ENCODE peak calls at places on chromosomes 13 and 19, in four cellular contexts. Y is AG10803, X is heart right ventricle, O is PC-3. G is an unnamed sample.

GRCh38 chr19:35377656-35378055 is 6.8 kb downstream of the GPR42 start:
- DNase-seq in Y (no peak), X (no peak), O (no peak), G (no peak)

GRCh38 chr13:78015782-78016181 is 97.2 kb upstream of the EDNRB start:
- DNase-seq in O (no peak), Y (no peak), X (no peak), G (no peak)

GRCh38 chr19:41619018-41619571 is 7.8 kb downstream of the CEACAM4 start:
- DNase-seq in Y (no peak), X (no peak), O (no peak), G (no peak)

GRCh38 chr13:105817011-105817410 is 718.5 kb downstream of the EFNB2 start:
- DNase-seq in O (peak), Y (no peak), X (no peak), G (no peak)

GRCh38 chr13:107020393-107020792 is 452.5 kb upstream of the ARGLU1 start:
- DNase-seq in O (no peak), Y (no peak), X (no peak), G (no peak)

GRCh38 chr19:14556662-14557188 is 15.1 kb downstream of the NDUFB7 start:
- DNase-seq in O (peak), Y (peak), X (peak), G (peak)

GRCh38 chr19:48784527-48784926 is 26.3 kb downstream of the BCAT2 start:
- DNase-seq in Y (peak), O (peak), X (no peak), G (no peak)

GRCh38 chr13:107035778-107036177 is 467.8 kb upstream of the ARGLU1 start:
- DNase-seq in X (no peak), O (no peak), Y (peak), G (no peak)

GRCh38 chr19:18304496-18305312 is 18.2 kb downstream of the LSM4 start:
- DNase-seq in X (peak), O (peak), Y (peak), G (no peak)

GRCh38 chr13:99434258-99434788 is 66.9 kb upstream of the TM9SF2 start:
- DNase-seq in O (no peak), Y (no peak), X (no peak), G (no peak)

GRCh38 chr13:96963786-96964475 is 30.3 kb downstream of the OXGR1 start:
- DNase-seq in X (no peak), O (peak), Y (no peak), G (peak)

GRCh38 chr13:96960379-96960778 is 33.9 kb downstream of the OXGR1 start:
- DNase-seq in O (no peak), X (no peak), Y (no peak), G (no peak)

GRCh38 chr13:96952592-96952991 is 41.7 kb downstream of the OXGR1 start:
- DNase-seq in Y (no peak), X (no peak), O (no peak), G (no peak)

DNA sequence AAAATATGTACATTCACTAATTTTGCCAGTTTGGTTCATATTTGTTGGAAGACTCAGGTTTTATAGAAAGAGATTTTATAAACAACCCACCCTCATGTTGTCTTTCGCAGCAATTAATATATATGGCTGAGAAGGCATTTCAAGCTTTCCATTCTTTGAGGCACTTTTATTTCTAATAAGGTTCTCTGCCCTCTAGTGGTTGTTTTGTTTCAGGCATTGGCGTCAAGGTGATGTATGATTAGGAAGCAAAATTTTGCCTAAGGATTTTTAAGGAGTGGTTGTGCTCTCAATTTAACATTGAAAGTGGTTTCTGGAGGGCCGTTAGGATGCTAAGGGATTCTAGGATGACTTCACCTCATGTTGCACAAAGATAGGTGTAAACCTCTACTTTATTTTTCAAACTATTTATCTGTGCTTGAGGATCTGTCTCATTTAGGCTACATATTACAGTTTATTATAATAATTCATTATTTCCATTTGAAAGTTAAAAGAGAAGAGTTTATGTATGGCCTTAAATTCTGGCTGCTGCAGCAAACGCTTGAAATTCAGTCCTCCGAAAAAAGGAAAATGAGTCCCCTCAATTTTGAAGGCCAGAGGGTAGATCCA is 35.9 kb downstream of the OXGR1 start:
- DNase-seq in O (peak), X (no peak), Y (peak), G (peak)
- TF ChIP-seq CTCF in O (peak), X (peak), Y (peak), G (peak)

GRCh38 chr13:47459512-47459911 is 541.6 kb downstream of the SUCLA2 start:
- DNase-seq in Y (peak), O (peak), X (no peak), G (peak)
- TF ChIP-seq CTCF in Y (peak), O (peak), X (no peak), G (no peak)

DNA sequence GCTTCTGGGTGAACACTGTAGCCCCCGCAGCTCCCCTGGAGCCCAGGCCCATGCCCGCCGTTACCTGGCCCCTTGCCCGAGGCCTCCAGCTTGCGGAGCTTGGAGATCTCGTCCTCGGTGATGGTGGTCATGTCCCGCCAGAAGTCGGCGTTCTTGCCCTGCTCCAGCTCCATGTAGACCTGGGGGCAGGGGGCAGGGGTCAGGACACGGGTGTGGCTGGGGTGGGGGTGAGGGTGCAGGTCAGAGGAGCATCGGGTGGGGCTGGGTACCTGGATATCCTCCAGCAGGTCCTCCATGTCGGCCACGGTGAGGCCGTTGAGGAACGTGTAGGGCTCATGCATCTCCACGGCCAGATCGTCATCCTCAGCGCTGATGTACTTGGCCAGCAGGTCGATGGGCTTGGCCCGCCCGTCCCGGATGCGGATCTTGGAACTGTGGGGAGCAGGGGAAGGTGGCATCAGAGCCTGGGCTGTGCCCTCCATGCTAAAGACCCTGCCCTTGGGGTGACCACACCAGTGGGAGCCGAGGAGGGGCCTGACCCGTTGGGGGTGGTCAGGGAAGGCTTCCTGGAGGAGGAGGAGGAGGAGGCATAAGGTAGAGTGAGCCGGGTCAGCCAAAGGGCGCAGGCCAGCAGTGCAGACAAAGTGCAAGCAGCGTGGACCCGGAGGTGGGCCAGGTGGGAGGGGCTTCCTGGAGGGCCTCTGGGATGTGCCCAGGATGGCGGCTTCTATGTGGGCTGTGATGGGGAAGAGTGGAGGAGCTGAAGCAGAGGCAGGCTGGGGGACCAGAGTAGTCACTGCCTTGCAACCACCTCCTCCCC is 7.6 kb downstream of the CACTIN start:
- DNase-seq in Y (no peak), X (peak), O (no peak), G (no peak)
- TF ChIP-seq CTCF in Y (no peak), X (no peak), O (peak), G (no peak)

DNA sequence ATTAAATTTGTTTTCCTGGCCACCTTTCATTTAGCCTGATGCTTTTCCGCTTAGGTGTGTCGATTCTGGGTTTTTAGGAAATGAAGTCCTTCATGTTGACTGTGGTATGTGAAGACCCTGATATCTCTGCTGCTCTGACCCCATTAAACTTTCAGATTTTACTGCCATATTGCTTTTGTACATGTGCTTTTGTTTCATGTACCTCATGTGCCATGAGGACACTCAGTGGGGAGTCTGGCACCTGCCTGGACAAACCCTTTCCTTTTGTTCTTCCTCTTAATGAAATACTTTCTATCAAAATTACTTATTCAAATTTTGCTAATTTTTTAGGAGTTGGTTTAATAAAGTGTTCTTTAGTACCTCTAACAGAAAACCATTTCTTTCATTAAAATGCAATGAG is 774.8 kb downstream of the GPC5 start:
- DNase-seq in X (no peak), Y (no peak), O (no peak), G (no peak)
- TF ChIP-seq CTCF in X (no peak), Y (no peak), O (no peak), G (no peak)

GRCh38 chr13:36850790-36851438 is 31.9 kb downstream of the RFXAP start:
- DNase-seq in O (no peak), X (no peak), Y (peak), G (peak)
- TF ChIP-seq CTCF in O (peak), X (no peak), Y (peak), G (no peak)

GRCh38 chr13:97975280-97975850 is 21.9 kb downstream of the IPO5 start:
- DNase-seq in X (no peak), O (no peak), Y (no peak), G (no peak)

GRCh38 chr13:97977376-97977705 is 23.9 kb downstream of the IPO5 start:
- DNase-seq in O (peak), Y (no peak), X (no peak), G (peak)

GRCh38 chr13:97976551-97977375 is 23.3 kb downstream of the IPO5 start:
- DNase-seq in X (peak), Y (no peak), O (no peak), G (no peak)

GRCh38 chr13:97974773-97975172 is 21.3 kb downstream of the IPO5 start:
- DNase-seq in Y (peak), O (no peak), X (no peak), G (no peak)

DNA sequence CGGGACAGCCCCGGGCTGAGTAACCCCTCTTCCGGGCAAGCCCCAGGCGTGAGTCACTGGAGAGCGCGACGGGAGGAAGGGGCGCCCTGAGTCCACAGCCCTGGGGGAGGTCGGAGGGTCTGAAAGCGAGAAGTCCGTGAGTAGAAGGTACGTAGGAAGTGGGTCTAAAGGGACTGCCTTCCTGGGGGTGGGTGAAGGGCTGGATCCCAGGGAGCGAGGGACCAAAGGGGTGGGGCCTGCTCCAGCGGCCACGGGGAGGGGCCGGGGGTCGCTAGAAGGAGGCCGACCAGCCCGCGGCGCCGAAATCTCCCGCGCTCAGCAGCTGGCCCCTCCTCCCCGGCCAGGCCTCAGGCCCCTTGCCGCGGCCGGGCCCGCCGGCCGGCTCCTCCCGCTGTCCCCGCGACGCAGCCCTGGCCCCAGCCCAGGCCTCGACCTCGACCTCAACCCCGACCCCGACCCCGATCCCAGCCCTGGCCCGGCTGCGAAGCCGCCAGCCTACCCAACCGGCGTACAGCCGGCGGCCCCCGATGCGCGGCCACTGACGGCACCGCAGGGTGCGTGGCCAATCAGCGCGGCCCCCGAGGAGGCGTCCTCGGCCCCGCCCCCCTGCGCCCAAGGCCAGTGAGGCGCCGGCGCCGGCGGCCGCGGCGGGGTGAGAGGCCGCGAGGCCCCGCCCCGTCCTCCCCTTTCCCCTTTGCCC is 22.5 kb downstream of the IPO5 start:
- DNase-seq in Y (peak), O (peak), X (peak), G (peak)
- TF ChIP-seq CTCF in Y (no peak), O (no peak), X (no peak), G (no peak)

GRCh38 chr13:26605845-26606244 is 48.4 kb downstream of the WASF3 start:
- DNase-seq in X (no peak), Y (no peak), O (peak), G (no peak)
- TF ChIP-seq CTCF in X (no peak), Y (no peak), O (peak), G (no peak)

GRCh38 chr13:113457510-113457909 is 4.2 kb upstream of the ADPRHL1 start:
- DNase-seq in Y (no peak), X (no peak), O (no peak), G (no peak)
- TF ChIP-seq CTCF in Y (no peak), X (no peak), O (no peak), G (no peak)

G was measured in MCF 10A.